ENCODE peak calls at places on chromosome 19, in ten cellular contexts. R is fibroblast of mammary gland, N is Calu3, X is AG09309, P is dorsolateral prefrontal cortex, J is GM12865, E is astrocyte of the cerebellum, M is MCF 10A, Z is kidney, G is lower leg skin. B is an unnamed sample.

GRCh38 chr19:28744943-28745342 is 468.0 kb downstream of the UQCRFS1 start:
- DNase-seq in M (no peak), P (no peak), N (no peak), E (no peak), X (no peak), Z (no peak), G (no peak), J (no peak), R (no peak), B (no peak)

GRCh38 chr19:18322318-18322758 is 538 bp downstream of the LSM4 start:
- DNase-seq in R (peak), X (no peak), Z (no peak), G (no peak), E (no peak), N (peak), J (peak), M (peak), P (no peak), B (peak)

GRCh38 chr19:2524840-2525723 is 49.2 kb downstream of the GADD45B start:
- DNase-seq in P (peak), J (no peak), G (peak), E (no peak), N (peak), R (peak), X (no peak), M (peak), Z (no peak), B (no peak)

GRCh38 chr19:13055213-13056051 is 47.2 kb downstream of the LYL1 start:
- DNase-seq in Z (peak), X (peak), M (peak), P (no peak), J (no peak), R (peak), N (peak), G (peak), E (peak), B (peak)

GRCh38 chr19:9981406-9982260 is 28.7 kb downstream of the COL5A3 start:
- DNase-seq in G (no peak), E (no peak), J (no peak), N (no peak), P (no peak), R (peak), X (no peak), M (peak), Z (no peak), B (no peak)

GRCh38 chr19:18513868-18514267 is 8.0 kb downstream of the ELL start:
- DNase-seq in Z (no peak), E (no peak), M (no peak), N (no peak), P (no peak), X (no peak), J (no peak), G (peak), R (peak), B (peak)

GRCh38 chr19:44777715-44778347 is at the start of gene CBLC:
- DNase-seq in N (peak), M (peak), Z (peak), P (no peak), G (peak), E (no peak), X (no peak), R (no peak), J (no peak), B (no peak)

GRCh38 chr19:44308011-44308410 is 3.2 kb upstream of the ZNF235 start:
- DNase-seq in M (peak), P (no peak), N (no peak), E (no peak), G (no peak), Z (no peak), X (no peak), J (no peak), R (peak), B (no peak)

DNA sequence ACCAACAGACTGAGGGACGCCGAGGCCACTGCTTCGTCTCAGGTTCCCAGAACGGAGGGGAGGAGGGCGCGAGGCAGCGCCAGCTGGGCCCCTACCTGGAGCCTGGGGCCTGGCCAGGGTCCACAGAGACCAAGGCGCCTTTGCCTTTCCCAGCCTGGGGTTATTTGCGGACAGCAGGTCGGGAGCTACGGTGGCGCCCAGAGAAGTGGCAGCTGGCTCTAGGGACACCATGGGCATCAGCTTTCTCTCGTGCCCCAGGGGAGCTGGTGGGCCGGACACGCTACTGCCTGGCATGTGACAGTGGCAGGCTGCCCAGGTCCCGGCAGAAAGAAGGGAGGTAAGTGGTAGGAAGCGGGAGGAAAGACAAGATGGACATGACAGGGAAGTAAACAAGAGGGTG is 19.0 kb downstream of the AKT2 start:
- DNase-seq in X (no peak), M (no peak), Z (peak), J (no peak), E (no peak), P (no peak), R (no peak), N (no peak), G (no peak), B (peak)
- TF ChIP-seq CTCF in X (no peak), M (no peak), Z (no peak), J (no peak), E (no peak), P (no peak), R (no peak), N (no peak), G (no peak), B (no peak)

DNA sequence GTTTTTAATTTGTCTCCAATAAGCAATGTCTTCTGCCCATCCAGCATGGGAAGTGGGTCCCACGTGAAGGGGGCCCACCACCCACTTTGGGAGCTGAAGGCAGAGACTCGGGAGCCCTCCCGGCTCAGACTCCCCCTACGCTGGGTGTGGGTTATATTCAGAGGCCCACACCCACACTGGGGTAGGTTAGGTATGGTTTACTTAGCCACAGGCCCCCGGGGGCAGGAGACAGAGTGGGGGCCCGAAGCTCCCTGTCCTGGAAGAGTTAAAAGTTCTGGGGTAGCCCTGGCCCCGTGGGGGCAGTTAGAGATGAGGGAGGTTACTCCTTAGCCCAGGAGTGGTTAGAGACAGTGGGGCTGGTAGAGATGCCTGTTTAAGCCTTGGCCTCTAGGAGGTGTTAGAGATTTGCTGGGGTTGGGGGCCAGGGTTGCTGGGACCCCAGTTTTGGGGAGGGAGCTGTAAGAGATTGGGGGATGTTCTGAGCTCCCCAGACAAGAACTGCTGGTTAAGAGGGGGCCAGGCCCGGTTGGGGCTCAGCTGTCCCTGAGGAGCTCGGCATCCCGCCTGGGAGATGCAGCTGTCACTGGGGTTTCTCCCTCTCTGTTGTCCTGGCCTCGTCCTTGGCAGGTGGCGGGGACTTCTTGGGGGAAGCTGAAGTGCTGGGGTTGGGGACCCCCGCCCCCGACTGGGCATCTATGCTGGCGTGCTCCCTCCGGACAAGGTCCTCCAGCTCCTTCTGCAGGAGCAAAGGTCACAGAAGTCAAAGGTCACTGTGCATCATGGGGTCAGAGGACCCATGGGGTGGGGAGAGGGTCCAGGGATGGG is 712 bp upstream of the RINL start:
- DNase-seq in J (no peak), X (no peak), M (no peak), G (no peak), R (no peak), E (no peak), Z (no peak), P (no peak), N (no peak), B (no peak)
- TF ChIP-seq CTCF in J (peak), X (no peak), M (no peak), G (no peak), R (no peak), E (peak), Z (no peak), P (no peak), N (no peak), B (no peak)

GRCh38 chr19:15550847-15551182 is 42.5 kb downstream of the CYP4F22 start:
- DNase-seq in E (no peak), R (no peak), Z (no peak), M (no peak), X (no peak), N (peak), G (no peak), J (no peak), P (no peak), B (no peak)
- TF ChIP-seq CTCF in E (no peak), R (no peak), Z (no peak), M (no peak), X (no peak), N (no peak), G (no peak), J (no peak), P (no peak), B (no peak)

DNA sequence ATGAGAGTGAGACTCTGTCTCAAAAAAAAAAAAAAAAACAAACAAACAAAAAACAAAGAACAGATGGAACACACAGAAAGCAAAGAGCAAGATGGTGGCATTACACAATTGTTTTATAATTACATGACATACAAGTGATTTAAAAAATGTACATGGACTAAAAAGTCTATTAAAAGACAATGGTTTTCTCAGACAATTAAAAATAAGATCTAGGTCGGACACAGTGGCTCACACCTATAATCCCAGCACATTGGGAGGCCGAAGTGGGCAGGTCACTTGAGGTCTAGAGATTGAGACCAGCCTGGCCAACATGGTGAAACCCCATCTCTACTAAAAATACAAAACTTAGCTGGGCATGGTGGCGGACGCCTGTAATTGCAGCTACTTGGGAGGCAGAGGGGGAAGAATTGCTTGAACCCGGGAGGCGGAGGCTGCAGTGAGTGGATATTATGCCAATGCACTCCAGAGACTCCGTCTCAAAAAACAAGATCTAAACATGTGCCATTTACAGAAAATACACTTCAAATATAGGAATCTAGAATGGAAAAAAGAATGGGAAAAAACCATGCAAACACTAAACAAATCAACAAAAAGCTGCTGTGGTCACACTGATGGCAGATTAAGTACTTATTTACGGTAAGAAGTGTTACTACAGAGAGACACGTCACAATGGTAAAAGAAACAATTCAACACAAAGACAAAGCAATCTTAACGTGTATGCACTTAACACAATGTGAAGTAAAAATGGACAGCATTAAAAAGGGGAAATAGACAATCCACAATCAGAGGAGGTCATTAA is 26.7 kb downstream of the MIER2 start:
- DNase-seq in J (no peak), R (no peak), Z (no peak), X (no peak), E (no peak), N (no peak), G (no peak), P (peak), M (no peak), B (no peak)
- TF ChIP-seq CTCF in J (no peak), R (no peak), Z (no peak), X (no peak), E (peak), N (no peak), G (no peak), P (no peak), M (no peak), B (no peak)

GRCh38 chr19:30799854-30800755 is 427.9 kb downstream of the ZNF536 start:
- DNase-seq in J (no peak), G (peak), M (no peak), X (no peak), R (no peak), E (no peak), P (no peak), N (no peak), Z (no peak), B (peak)
- TF ChIP-seq CTCF in J (peak), G (no peak), M (no peak), X (peak), R (peak), E (peak), P (peak), N (no peak), Z (peak), B (peak)

GRCh38 chr19:41859618-41860418 is at the start of gene RPS19:
- DNase-seq in Z (peak), R (peak), J (peak), M (peak), N (peak), E (peak), G (peak), X (peak), P (peak), B (peak)

GRCh38 chr19:41860419-41861097 is 503 bp downstream of the RPS19 start:
- DNase-seq in J (peak), X (no peak), N (no peak), P (no peak), G (peak), E (no peak), R (peak), M (no peak), Z (peak), B (no peak)

GRCh38 chr19:41861846-41862245 is 1.8 kb downstream of the RPS19 start:
- DNase-seq in G (no peak), Z (peak), N (no peak), P (no peak), E (no peak), X (no peak), M (no peak), J (no peak), R (no peak), B (no peak)

GRCh38 chr19:41861098-41861768 is 1.2 kb downstream of the RPS19 start:
- DNase-seq in G (no peak), R (no peak), J (no peak), E (no peak), P (no peak), N (no peak), X (no peak), M (no peak), Z (peak), B (no peak)

GRCh38 chr19:41859213-41859617 is 840 bp upstream of the RPS19 start:
- DNase-seq in N (no peak), P (no peak), R (no peak), M (no peak), Z (no peak), E (no peak), J (no peak), G (no peak), X (no peak), B (no peak)
- TF ChIP-seq CTCF in N (no peak), P (no peak), R (no peak), M (no peak), Z (no peak), E (no peak), J (no peak), G (no peak), X (no peak), B (no peak)

B was measured in heart right ventricle.